ENCODE peak calls at places on chromosomes 11 and 22, in five cellular contexts. N is mucosa of gallbladder, O is CD14-positive monocyte, S is GM13976, V is heart right ventricle. U is an unnamed sample.

GRCh38 chr11:117565709-117566108 is 231.3 kb downstream of the DSCAML1 start:
- DNase-seq in V (no peak), O (no peak), S (no peak), N (no peak), U (no peak)

GRCh38 chr11:99803501-99803900 is 782.8 kb downstream of the CNTN5 start:
- DNase-seq in S (no peak), O (no peak), V (no peak), N (no peak), U (no peak)

GRCh38 chr11:34380696-34381095 is 22.9 kb upstream of the ABTB2 start:
- DNase-seq in V (no peak), O (no peak), N (no peak), S (no peak), U (no peak)

GRCh38 chr22:38411016-38411415 is 44.0 kb downstream of the KCNJ4 start:
- DNase-seq in O (no peak), S (no peak), N (no peak), V (no peak), U (no peak)

GRCh38 chr22:25845985-25846745 is 104.2 kb downstream of the MYO18B start:
- DNase-seq in O (no peak), S (peak; percentile 56), V (no peak), N (no peak), U (no peak)

GRCh38 chr11:93031386-93031785 is 61.9 kb downstream of the MTNR1B start:
- DNase-seq in N (no peak), S (no peak), V (no peak), O (no peak), U (no peak)

GRCh38 chr11:11995601-11996000 is 12.8 kb downstream of the DKK3 start:
- DNase-seq in S (no peak), N (no peak), O (no peak), V (no peak), U (no peak)

GRCh38 chr11:9719949-9720646 is 56.2 kb downstream of the SWAP70 start:
- DNase-seq in O (no peak), S (no peak), N (no peak), V (no peak), U (peak; percentile 58)

GRCh38 chr11:117434481-117434880 is 106.8 kb downstream of the CEP164 start:
- DNase-seq in V (no peak), N (no peak), S (no peak), O (no peak), U (no peak)

GRCh38 chr11:130145975-130146776 is 13.4 kb upstream of the ST14 start:
- DNase-seq in O (no peak), N (peak; percentile 88), S (no peak), V (peak; percentile 27), U (no peak)

GRCh38 chr11:134915212-134915611 is 503.2 kb upstream of the B3GAT1 start:
- DNase-seq in S (no peak), V (peak; percentile 45), O (no peak), N (peak; percentile 60), U (no peak)

GRCh38 chr11:74680703-74681531 is 50.3 kb downstream of the CHRDL2 start:
- DNase-seq in N (no peak), V (no peak), O (no peak), S (no peak), U (no peak)

GRCh38 chr22:30266445-30267381 is at the start of gene OSM:
- DNase-seq in S (peak; percentile 68), V (peak; percentile 70), N (peak; percentile 63), O (peak; percentile 94), U (peak; percentile 72)

GRCh38 chr22:24427500-24428164 is at the start of gene ADORA2A:
- DNase-seq in O (peak; percentile 88), S (peak; percentile 72), N (peak; percentile 51), V (peak; percentile 38), U (peak; percentile 94)